ENCODE peak calls at places on chromosome 15, in seven cellular contexts. T is CD8-positive, alpha-beta T cell; W is PC-3; A is GM13977; K is endothelial cell; P is SK-N-SH; F is BJ. D is an unnamed sample.
A peak's percentile ranks its signal among the peaks of the same experiment; 100 is the strongest.

GRCh38 chr15:25738171-25738792 is 124.8 kb downstream of the ATP10A start:
- DNase-seq in W (no peak), A (no peak), F (no peak), P (no peak), T (no peak), K (no peak), D (no peak)

GRCh38 chr15:28955160-28955502 is 69.4 kb downstream of the APBA2 start:
- DNase-seq in K (no peak), P (peak; percentile 52), F (peak; percentile 44), W (peak; percentile 79), A (no peak), T (peak; percentile 39), D (no peak)

GRCh38 chr15:52528465-52529288 is at the start of gene MYO5A:
- DNase-seq in W (peak; percentile 63), P (peak; percentile 89), A (peak; percentile 93), F (no peak), T (peak; percentile 79), K (peak; percentile 61), D (peak; percentile 37)

GRCh38 chr15:31511707-31512310 is 185.2 kb downstream of the KLF13 start:
- DNase-seq in K (no peak), F (no peak), A (peak; percentile 43), T (peak; percentile 31), W (no peak), P (no peak), D (no peak)

GRCh38 chr15:51403072-51403878 is 61.8 kb downstream of the GLDN start:
- DNase-seq in K (no peak), F (no peak), T (no peak), A (peak; percentile 33), P (peak; percentile 39), W (peak; percentile 76), D (peak; percentile 10)

GRCh38 chr15:35723120-35723707 is 177.2 kb upstream of the DPH6 start:
- DNase-seq in A (no peak), P (no peak), K (no peak), W (no peak), T (no peak), F (no peak), D (no peak)

GRCh38 chr15:67193223-67194009 is 61.0 kb downstream of the AAGAB start:
- DNase-seq in A (no peak), P (no peak), T (no peak), F (no peak), K (no peak), W (no peak), D (no peak)

GRCh38 chr15:40255033-40255432 is 16.2 kb downstream of the PAK6 start:
- DNase-seq in W (no peak), F (no peak), K (no peak), T (no peak), P (no peak), A (no peak), D (no peak)

GRCh38 chr15:58179741-58180381 is 41.7 kb downstream of the AQP9 start:
- DNase-seq in A (no peak), K (peak; percentile 6), T (no peak), F (no peak), W (peak; percentile 56), P (no peak), D (no peak)

GRCh38 chr15:35000511-35000910 is 12.4 kb upstream of the ZNF770 start:
- DNase-seq in K (no peak), A (no peak), P (no peak), W (peak; percentile 90), F (peak; percentile 9), T (no peak), D (peak; percentile 56)

GRCh38 chr15:85488997-85489396 is 108.6 kb downstream of the AKAP13 start:
- DNase-seq in T (no peak), P (no peak), F (no peak), A (no peak), K (no peak), W (no peak), D (no peak)

GRCh38 chr15:70923311-70924080 is 30.9 kb downstream of the LRRC49 start:
- DNase-seq in K (no peak), F (no peak), A (no peak), T (no peak), P (no peak), W (no peak), D (no peak)

DNA sequence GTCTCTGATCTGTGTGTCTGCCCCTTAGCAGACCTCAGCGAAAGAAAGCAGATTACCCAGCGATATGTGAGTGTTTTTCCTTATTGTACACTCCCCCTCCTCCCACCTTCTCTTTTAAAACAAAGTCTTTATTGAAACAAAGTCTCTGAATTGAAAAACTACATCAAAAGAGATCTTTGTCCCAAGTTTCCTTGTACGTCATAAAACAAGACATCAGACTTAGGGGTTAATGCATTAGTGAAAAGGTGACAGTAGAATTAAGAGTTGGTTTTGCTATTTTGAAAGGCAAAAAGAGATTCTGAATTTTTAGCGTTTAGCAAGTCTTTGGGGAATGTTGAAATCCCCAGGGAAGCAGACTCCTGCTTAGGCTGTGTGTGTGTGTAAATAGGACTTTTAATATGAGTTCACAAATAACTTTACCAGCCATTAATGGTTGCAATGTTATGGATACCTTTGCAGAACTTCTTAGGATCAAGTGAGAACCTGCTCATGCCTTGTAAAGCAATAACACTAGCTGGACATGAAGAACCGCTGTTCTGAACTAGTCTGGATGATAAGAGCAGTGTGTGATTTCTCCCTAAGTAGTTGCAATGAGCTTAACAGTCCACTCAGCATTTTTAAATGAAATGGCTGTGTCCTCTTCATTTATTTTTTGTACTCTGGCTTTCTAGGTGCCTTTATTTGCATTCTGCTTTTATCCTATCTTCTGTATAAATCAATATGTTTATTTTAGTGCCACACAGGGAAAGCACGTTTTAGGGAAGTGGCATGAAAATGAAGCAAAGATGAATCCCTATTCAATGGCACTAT is 136.6 kb downstream of the MCTP2 start:
- DNase-seq in T (no peak), A (no peak), F (no peak), K (no peak), W (no peak), P (no peak), D (no peak)
- TF ChIP-seq CTCF in T (no peak), A (no peak), F (no peak), K (no peak), W (no peak), P (no peak), D (no peak)

DNA sequence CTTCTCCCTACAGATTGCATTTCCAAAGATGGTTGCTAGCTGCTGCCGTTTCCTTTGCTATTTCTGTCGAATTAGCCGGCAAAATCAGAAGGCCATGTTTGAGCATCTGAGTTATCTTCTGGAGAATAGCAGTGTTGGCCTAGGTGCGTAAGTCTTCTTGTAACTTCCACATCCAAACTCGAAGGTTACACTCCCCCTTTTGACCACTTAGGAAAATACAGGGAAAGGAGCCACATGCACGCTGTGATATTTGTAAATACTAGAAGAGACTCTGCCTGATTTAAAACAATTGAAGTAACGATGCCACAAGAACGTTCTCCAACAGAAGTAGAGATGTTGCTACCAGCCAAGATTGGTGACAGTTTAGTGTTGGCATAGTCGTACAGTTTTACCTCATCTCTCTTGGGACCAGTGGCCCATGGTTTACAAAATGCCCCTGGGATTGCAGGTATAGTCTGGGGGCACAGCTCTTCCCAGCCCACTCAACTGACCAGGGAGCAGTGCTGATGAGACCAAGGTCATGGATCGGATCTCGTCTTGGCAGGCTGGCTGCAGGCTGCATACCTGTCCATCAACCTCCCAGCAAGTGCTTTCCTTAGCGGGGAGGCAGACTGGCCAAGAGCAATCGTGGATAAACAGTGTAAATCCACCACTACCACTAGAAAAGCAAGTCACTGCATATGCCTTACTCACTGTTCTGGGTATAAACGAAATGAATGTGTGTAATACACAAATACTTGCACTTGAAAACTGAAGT is 268.4 kb upstream of the CHRM5 start:
- DNase-seq in W (peak; percentile 46), T (no peak), F (no peak), A (no peak), K (peak; percentile 20), P (peak; percentile 22), D (no peak)
- TF ChIP-seq CTCF in W (peak; percentile 50), T (no peak), F (peak; percentile 24), A (no peak), K (peak; percentile 37), P (peak; percentile 39), D (no peak)

GRCh38 chr15:69578792-69579587 is 126.4 kb downstream of the RPLP1 start:
- DNase-seq in P (no peak), F (no peak), A (no peak), K (no peak), W (peak; percentile 97), T (no peak), D (no peak)

GRCh38 chr15:69579950-69580618 is 127.5 kb downstream of the RPLP1 start:
- DNase-seq in K (no peak), P (no peak), F (no peak), A (no peak), T (no peak), W (no peak), D (no peak)

GRCh38 chr15:69576948-69577351 is 124.3 kb downstream of the RPLP1 start:
- DNase-seq in F (no peak), W (peak; percentile 47), P (no peak), A (no peak), K (no peak), T (no peak), D (no peak)

GRCh38 chr15:69577397-69577796 is 124.8 kb downstream of the RPLP1 start:
- DNase-seq in K (no peak), P (no peak), F (no peak), T (no peak), A (no peak), W (no peak), D (no peak)

DNA sequence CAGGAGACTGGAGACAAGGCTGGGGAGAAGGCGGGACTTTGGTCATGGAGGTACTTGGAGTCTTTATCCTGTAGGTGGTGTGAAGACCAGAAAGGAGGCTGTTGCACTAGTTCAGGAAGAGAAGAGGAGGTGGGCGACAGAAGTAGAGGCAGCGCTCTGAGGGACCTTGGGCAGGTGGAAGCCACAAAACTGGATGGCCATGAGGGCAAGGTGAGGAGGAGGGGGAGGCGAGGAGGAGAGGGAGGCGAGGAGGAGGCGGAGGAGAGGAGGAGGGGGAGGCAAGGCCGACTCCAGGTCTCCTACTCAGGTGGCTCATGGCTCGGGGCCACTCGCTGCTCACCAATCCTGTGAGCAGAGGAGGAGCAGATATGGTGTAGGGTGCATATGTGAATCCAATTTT is 125.6 kb downstream of the RPLP1 start:
- DNase-seq in W (no peak), K (no peak), P (no peak), T (no peak), F (no peak), A (no peak), D (no peak)
- TF ChIP-seq CTCF in W (no peak), K (no peak), P (no peak), T (no peak), F (no peak), A (no peak), D (no peak)

GRCh38 chr15:101237161-101237775 is 14.6 kb downstream of the CHSY1 start:
- DNase-seq in P (no peak), K (no peak), A (no peak), W (no peak), T (no peak), F (no peak), D (no peak)
- TF ChIP-seq CTCF in P (no peak), K (no peak), A (no peak), W (no peak), T (no peak), F (no peak), D (no peak)

GRCh38 chr15:95594496-95594895 is 736.0 kb upstream of the NR2F2 start:
- DNase-seq in P (no peak), K (no peak), F (no peak), A (no peak), W (no peak), T (no peak), D (no peak)
- TF ChIP-seq CTCF in P (no peak), K (no peak), F (no peak), A (no peak), W (no peak), T (no peak), D (no peak)

D was measured in AG09319.